ENCODE peak calls at places on chromosomes 13 and 19, in ten cellular contexts. M, S, O, P, A, C, E, K, G and X are unnamed samples.

GRCh38 chr13:27487776-27488175 is 37.4 kb upstream of the MTIF3 start:
- DNase-seq in A (no peak), S (no peak), C (no peak), K (no peak), E (no peak), O (no peak), M (no peak), P (no peak), G (no peak), X (no peak)

GRCh38 chr19:47899335-47899734 is 13.2 kb upstream of the SULT2A1 start:
- DNase-seq in P (no peak), E (no peak), C (no peak), O (no peak), K (no peak), S (no peak), A (no peak), G (no peak), M (no peak), X (no peak)

GRCh38 chr19:18317998-18318800 is 4.7 kb downstream of the LSM4 start:
- DNase-seq in S (no peak), C (peak; percentile 49), E (peak; percentile 69), A (no peak), M (no peak), G (no peak), P (no peak), O (no peak), K (no peak), X (no peak)

GRCh38 chr19:8088752-8089663 is 36.4 kb downstream of the CCL25 start:
- DNase-seq in K (no peak), S (no peak), C (no peak), E (no peak), P (no peak), G (no peak), M (no peak), O (no peak), A (no peak), X (no peak)

GRCh38 chr19:51548213-51548651 is 16.8 kb upstream of the SIGLEC6 start:
- DNase-seq in P (no peak), S (no peak), E (no peak), C (no peak), K (no peak), M (no peak), O (no peak), A (no peak), G (peak; percentile 6), X (no peak)

GRCh38 chr19:1269478-1270167 is 491 bp downstream of the CIRBP start:
- DNase-seq in S (peak; percentile 77), O (peak; percentile 87), K (peak; percentile 87), P (no peak), M (peak; percentile 96), C (peak; percentile 89), G (peak; percentile 84), E (peak; percentile 86), A (peak; percentile 93), X (no peak)

GRCh38 chr13:54175470-54175869 is 1146.9 kb downstream of the OLFM4 start:
- DNase-seq in S (no peak), A (no peak), P (no peak), C (no peak), K (no peak), E (no peak), O (no peak), G (no peak), M (no peak), X (no peak)

GRCh38 chr19:19488875-19489690 is 26.3 kb downstream of the TSSK6 start:
- DNase-seq in O (peak; percentile 87), K (peak; percentile 77), A (peak; percentile 74), C (peak; percentile 79), G (peak; percentile 87), E (peak; percentile 78), S (peak; percentile 78), P (peak; percentile 70), M (peak; percentile 88), X (peak; percentile 94)

GRCh38 chr13:99330942-99331341 is 23.7 kb upstream of the GPR183 start:
- DNase-seq in O (no peak), K (no peak), M (no peak), A (no peak), E (no peak), S (no peak), C (no peak), G (no peak), P (no peak), X (no peak)

GRCh38 chr19:39038098-39038497 is 5.7 kb upstream of the FBXO27 start:
- DNase-seq in E (peak; percentile 66), G (peak; percentile 39), K (no peak), A (peak; percentile 53), S (no peak), C (peak; percentile 9), P (no peak), M (no peak), O (no peak), X (peak; percentile 35)

GRCh38 chr13:74191036-74191809 is 57.0 kb upstream of the KLF12 start:
- DNase-seq in P (no peak), K (no peak), S (no peak), O (no peak), M (no peak), G (no peak), A (no peak), E (no peak), C (no peak), X (no peak)

GRCh38 chr13:34046457-34046856 is 228.5 kb downstream of the RFC3 start:
- DNase-seq in G (no peak), K (no peak), O (no peak), M (no peak), E (no peak), P (no peak), C (no peak), S (no peak), A (no peak), X (no peak)

GRCh38 chr19:54674021-54674617 is 11.3 kb downstream of the LILRB4 start:
- DNase-seq in A (no peak), S (no peak), E (no peak), C (no peak), M (no peak), P (no peak), O (no peak), G (no peak), K (no peak), X (no peak)

GRCh38 chr13:73602295-73602694 is 531.9 kb downstream of the KLF12 start:
- DNase-seq in E (no peak), K (no peak), S (no peak), M (no peak), P (no peak), O (no peak), C (no peak), G (no peak), A (no peak), X (peak; percentile 56)

GRCh38 chr19:5214902-5215301 is 125.7 kb downstream of the PTPRS start:
- DNase-seq in G (no peak), A (no peak), S (no peak), C (no peak), K (no peak), O (no peak), E (no peak), P (no peak), M (no peak), X (no peak)

GRCh38 chr19:5213667-5214066 is 126.9 kb downstream of the PTPRS start:
- DNase-seq in E (no peak), S (no peak), C (no peak), O (no peak), K (no peak), P (no peak), M (no peak), A (no peak), G (no peak), X (no peak)

GRCh38 chr19:5216141-5216847 is 124.3 kb downstream of the PTPRS start:
- DNase-seq in P (no peak), K (no peak), M (no peak), E (no peak), O (no peak), C (no peak), S (no peak), A (no peak), G (no peak), X (no peak)

GRCh38 chr19:5215431-5215830 is 125.2 kb downstream of the PTPRS start:
- DNase-seq in O (no peak), P (no peak), A (no peak), C (no peak), M (no peak), S (no peak), E (no peak), K (no peak), G (no peak), X (no peak)

GRCh38 chr19:5214371-5214770 is 126.2 kb downstream of the PTPRS start:
- DNase-seq in C (no peak), K (no peak), A (no peak), O (no peak), E (no peak), S (no peak), P (no peak), G (no peak), M (no peak), X (no peak)
- H3K27me3 ChIP-seq in C (no peaks in the 10 kb centered on the region), K (no peaks in the 10 kb centered on the region), A (no peaks in the 10 kb centered on the region), O (no peaks in the 10 kb centered on the region), E (no peaks in the 10 kb centered on the region), S (no peaks in the 10 kb centered on the region), P (no peaks in the 10 kb centered on the region), G (no peaks in the 10 kb centered on the region), M (no peaks in the 10 kb centered on the region), X (no peaks in the 10 kb centered on the region)

GRCh38 chr19:34732548-34733255 is 1.3 kb upstream of the ZNF181 start:
- DNase-seq in S (no peak), A (peak; percentile 46), P (no peak), M (no peak), G (no peak), O (no peak), C (peak; percentile 12), E (no peak), K (no peak), X (no peak)
- TF ChIP-seq CTCF in S (no peak), A (no peak), P (no peak), M (no peak), G (no peak), O (no peak), C (no peak), E (no peak), K (no peak), X (no peak)

DNA sequence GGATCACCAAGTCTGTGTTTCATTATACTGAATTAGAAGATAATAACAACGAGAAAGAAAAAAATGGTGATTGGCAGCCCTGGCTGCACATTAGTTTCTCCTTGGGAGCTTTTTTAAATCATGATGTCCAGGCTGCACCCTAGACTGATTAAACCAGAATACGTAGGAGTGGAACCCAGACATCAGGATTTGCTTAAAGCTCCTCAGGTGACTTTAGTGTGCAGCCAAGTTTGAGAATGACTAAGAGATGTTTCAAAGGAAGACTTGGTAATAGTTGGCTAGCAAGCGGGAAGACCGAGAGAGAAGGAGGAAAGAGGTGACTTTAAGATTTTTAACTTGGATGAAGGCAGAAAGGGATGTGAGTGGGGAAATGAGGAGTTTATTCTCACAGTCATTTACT is 71.4 kb upstream of the SERP2 start:
- DNase-seq in A (no peak), G (no peak), O (no peak), E (no peak), S (no peak), K (no peak), M (no peak), C (no peak), P (no peak), X (peak; percentile 54)
- H3K4me1 ChIP-seq in A (no peaks in the 10 kb centered on the region), G (peaks cover 21% of the 10 kb centered on the region), O (peaks cover 52% of the 10 kb centered on the region), E (peaks cover 26% of the 10 kb centered on the region), S (peaks cover 10% of the 10 kb centered on the region), K (peaks cover 34% of the 10 kb centered on the region), M (peaks cover 62% of the 10 kb centered on the region), C (peaks cover 65% of the 10 kb centered on the region), P (peaks cover 71% of the 10 kb centered on the region), X (peaks cover 49% of the 10 kb centered on the region)

DNA sequence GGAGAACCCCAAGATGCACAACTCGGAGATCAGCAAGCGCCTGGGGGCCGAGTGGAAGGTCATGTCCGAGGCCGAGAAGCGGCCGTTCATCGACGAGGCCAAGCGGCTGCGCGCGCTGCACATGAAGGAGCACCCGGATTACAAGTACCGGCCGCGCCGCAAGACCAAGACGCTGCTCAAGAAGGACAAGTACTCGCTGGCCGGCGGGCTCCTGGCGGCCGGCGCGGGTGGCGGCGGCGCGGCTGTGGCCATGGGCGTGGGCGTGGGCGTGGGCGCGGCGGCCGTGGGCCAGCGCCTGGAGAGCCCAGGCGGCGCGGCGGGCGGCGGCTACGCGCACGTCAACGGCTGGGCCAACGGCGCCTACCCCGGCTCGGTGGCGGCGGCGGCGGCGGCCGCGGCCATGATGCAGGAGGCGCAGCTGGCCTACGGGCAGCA is 939 bp downstream of the SOX1 start:
- DNase-seq in C (no peak), G (no peak), M (no peak), E (no peak), K (no peak), A (no peak), S (no peak), P (no peak), O (no peak), X (no peak)
- H3K27me3 ChIP-seq in C (peaks cover 96% of the 10 kb centered on the region), G (peaks cover 51% of the 10 kb centered on the region), M (peaks cover 30% of the 10 kb centered on the region), E (peaks cover 15% of the 10 kb centered on the region), K (peaks cover 8% of the 10 kb centered on the region), A (peaks cover 52% of the 10 kb centered on the region), S (peaks cover 38% of the 10 kb centered on the region), P (peaks cover 61% of the 10 kb centered on the region), O (peaks cover 95% of the 10 kb centered on the region), X (peaks cover 90% of the 10 kb centered on the region)